ENCODE peak calls at places on chromosomes 7 and 10, in eight cellular contexts. J is brain microvascular endothelial cell, G is HL-60, P is right cardiac atrium, A is heart left ventricle, O is breast epithelium, C is foreskin fibroblast, Z is kidney epithelial cell. U is an unnamed sample.

GRCh38 chr10:46547881-46548780 is 8.3 kb downstream of the GPRIN2 start:
- DNase-seq in J (no peak), G (no peak), P (no peak), A (peak), O (no peak), C (no peak), Z (no peak), U (no peak)

GRCh38 chr10:114374141-114374791 is 30.0 kb downstream of the AFAP1L2 start:
- DNase-seq in J (peak), G (no peak), P (peak), A (peak), O (no peak), C (no peak), Z (no peak), U (no peak)

GRCh38 chr10:96947036-96947435 is 114.9 kb downstream of the LCOR start:
- DNase-seq in J (no peak), G (no peak), P (no peak), A (no peak), O (no peak), C (no peak), Z (no peak), U (no peak)

GRCh38 chr7:94698275-94698674 is 42.3 kb upstream of the SGCE start:
- DNase-seq in J (peak), G (no peak), P (no peak), A (no peak), O (no peak), C (peak), Z (peak), U (peak)

GRCh38 chr7:76328390-76328789 is 25.9 kb downstream of the HSPB1 start:
- DNase-seq in J (no peak), G (no peak), P (no peak), A (no peak), O (no peak), C (no peak), Z (no peak), U (no peak)

GRCh38 chr10:1240341-1240775 is 184.2 kb downstream of the WDR37 start:
- DNase-seq in J (no peak), G (no peak), P (no peak), A (no peak), O (no peak), C (no peak), Z (no peak), U (no peak)

GRCh38 chr10:44862917-44863316 is 48.2 kb upstream of the TMEM72 start:
- DNase-seq in J (no peak), G (no peak), P (no peak), A (no peak), O (no peak), C (no peak), Z (no peak), U (no peak)

GRCh38 chr10:31034041-31034918 is 2.6 kb upstream of the ZNF438 start:
- DNase-seq in J (peak), G (peak), P (no peak), A (no peak), O (no peak), C (peak), Z (peak), U (peak)

GRCh38 chr7:157027568-157028527 is 17.4 kb upstream of the MNX1 start:
- DNase-seq in J (no peak), G (no peak), P (no peak), A (no peak), O (no peak), C (no peak), Z (no peak), U (no peak)

GRCh38 chr7:100483101-100483727 is 513 bp upstream of the NYAP1 start:
- DNase-seq in J (peak), G (no peak), P (peak), A (peak), O (peak), C (peak), Z (no peak), U (no peak)

GRCh38 chr7:118152149-118152548 is 31.8 kb upstream of the LSM8 start:
- DNase-seq in J (no peak), G (no peak), P (no peak), A (no peak), O (no peak), C (no peak), Z (no peak), U (no peak)

GRCh38 chr10:66176772-66177171 is 749.1 kb upstream of the LRRTM3 start:
- DNase-seq in J (peak), G (no peak), P (no peak), A (no peak), O (no peak), C (no peak), Z (no peak), U (peak)

GRCh38 chr7:37952240-37952639 is 31.8 kb downstream of the EPDR1 start:
- DNase-seq in J (no peak), G (peak), P (no peak), A (no peak), O (no peak), C (no peak), Z (no peak), U (no peak)

GRCh38 chr7:30163231-30163894 is 28.6 kb downstream of the MTURN start:
- DNase-seq in J (peak), G (peak), P (peak), A (no peak), O (no peak), C (no peak), Z (no peak), U (no peak)

GRCh38 chr7:30423793-30424505 is 54.6 kb downstream of the NOD1 start:
- DNase-seq in J (no peak), G (no peak), P (no peak), A (no peak), O (no peak), C (no peak), Z (no peak), U (no peak)

GRCh38 chr10:63689768-63690167 is 168.6 kb downstream of the REEP3 start:
- DNase-seq in J (no peak), G (no peak), P (no peak), A (no peak), O (no peak), C (no peak), Z (no peak), U (no peak)

DNA sequence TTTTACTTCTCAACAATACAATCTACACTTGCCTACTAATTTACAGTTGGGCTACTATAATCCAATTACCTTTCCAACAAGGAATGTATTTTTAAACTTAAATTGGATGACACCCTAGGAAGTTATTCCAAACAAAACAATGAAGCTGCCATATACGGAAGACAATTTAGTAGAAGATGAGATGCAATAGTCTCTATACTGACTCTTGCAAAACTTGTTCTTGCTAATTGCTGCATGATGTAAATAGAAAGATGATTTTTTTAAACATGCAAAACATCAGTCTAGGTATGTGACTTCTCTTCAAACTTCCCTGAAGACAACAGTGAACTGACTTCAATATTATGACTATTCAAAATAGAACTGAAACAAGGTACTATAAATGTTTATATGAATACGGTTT is 17.6 kb downstream of the NT5C3A start:
- DNase-seq in J (no peak), G (no peak), P (no peak), A (no peak), O (no peak), C (no peak), Z (no peak), U (no peak)
- H3K4me3 ChIP-seq in J (no peak), G (no peak), P (no peak), A (no peak), O (no peak), C (no peak), Z (no peak), U (no peak)

GRCh38 chr10:34918896-34919295 is 103.8 kb upstream of the PARD3 start:
- DNase-seq in J (no peak), G (no peak), P (no peak), A (no peak), O (no peak), C (no peak), Z (no peak), U (no peak)
- H3K4me3 ChIP-seq in J (no peak), G (no peak), P (no peak), A (no peak), O (no peak), C (no peak), Z (no peak), U (no peak)

GRCh38 chr7:83362786-83363185 is 200.1 kb upstream of the PCLO start:
- DNase-seq in J (peak), G (no peak), P (no peak), A (no peak), O (no peak), C (no peak), Z (no peak), U (no peak)

GRCh38 chr7:83355143-83355542 is 192.5 kb upstream of the PCLO start:
- DNase-seq in J (no peak), G (no peak), P (no peak), A (no peak), O (no peak), C (no peak), Z (no peak), U (peak)

DNA sequence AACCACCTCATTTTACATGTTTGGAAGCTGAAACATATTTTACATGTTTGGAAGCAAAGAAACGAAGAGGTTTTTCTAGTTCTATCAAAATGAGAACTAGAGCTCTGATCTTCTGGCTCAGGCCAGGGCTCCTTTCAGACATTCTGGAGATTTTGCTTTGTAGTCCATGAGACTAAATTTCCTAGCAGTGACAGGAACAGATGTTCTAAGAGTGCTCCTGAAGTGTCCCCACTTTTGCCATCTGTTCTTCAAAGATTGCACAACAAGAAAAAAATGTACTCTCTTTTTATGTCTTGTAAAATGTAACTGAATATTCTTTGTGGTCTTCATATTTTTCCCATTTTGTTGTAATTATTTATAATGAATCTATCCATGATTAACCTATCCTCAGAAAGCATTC is 196.4 kb upstream of the PCLO start:
- DNase-seq in J (no peak), G (no peak), P (no peak), A (no peak), O (no peak), C (no peak), Z (no peak), U (no peak)
- H3K4me3 ChIP-seq in J (no peak), G (no peak), P (no peak), A (no peak), O (no peak), C (no peak), Z (no peak), U (no peak)

DNA sequence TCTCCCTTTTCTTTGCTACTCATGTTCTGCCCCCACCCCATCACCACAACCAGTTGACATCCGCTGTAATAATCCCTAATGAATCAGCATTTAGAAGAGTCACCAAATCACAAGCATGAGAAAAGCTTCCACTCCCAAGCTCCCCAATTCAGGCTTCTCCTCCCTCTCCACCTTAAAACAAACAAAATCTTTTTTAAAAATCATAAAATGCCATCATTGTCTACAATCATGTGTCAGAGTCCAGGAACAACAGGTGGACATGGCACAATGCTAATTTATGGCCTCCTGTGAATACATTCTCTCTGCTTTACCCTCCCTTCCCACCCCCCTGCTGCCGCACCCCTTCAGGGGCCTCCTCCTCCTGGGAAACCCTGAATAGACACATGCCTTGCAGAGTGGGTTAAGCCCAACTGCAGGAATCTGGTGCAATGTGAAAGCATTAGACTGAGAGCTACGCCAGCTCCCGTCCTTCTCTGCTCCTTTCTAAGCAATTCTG is 3.7 kb downstream of the LRRC4 start:
- DNase-seq in J (no peak), G (no peak), P (no peak), A (no peak), O (no peak), C (no peak), Z (no peak), U (no peak)
- H3K4me3 ChIP-seq in J (no peak), G (no peak), P (peak), A (no peak), O (no peak), C (no peak), Z (no peak), U (no peak)

GRCh38 chr7:4072161-4072925 is 609.8 kb upstream of the FOXK1 start:
- DNase-seq in J (no peak), G (no peak), P (no peak), A (no peak), O (no peak), C (no peak), Z (no peak), U (no peak)
- H3K4me3 ChIP-seq in J (no peak), G (no peak), P (no peak), A (no peak), O (no peak), C (no peak), Z (no peak), U (no peak)

DNA sequence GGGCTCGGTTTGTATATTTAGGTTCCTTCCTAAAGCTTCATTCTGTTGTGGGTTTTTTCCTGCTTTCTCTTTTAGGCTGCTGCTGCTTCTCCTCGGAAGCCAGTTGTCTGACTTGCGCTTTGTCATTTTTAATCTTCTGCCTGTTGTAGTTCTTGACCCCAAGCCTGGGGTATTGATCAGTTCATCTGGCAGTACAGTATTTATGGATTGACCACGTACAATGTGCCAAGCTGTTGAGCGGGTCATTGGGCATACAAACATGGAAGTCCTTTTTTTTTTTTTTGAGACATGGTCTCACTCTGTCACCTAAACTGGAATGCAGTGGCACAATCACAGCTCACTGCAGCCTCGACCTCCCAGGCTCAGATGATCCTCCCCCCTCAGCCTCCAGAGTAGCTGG is 4.3 kb downstream of the PROSER2 start:
- DNase-seq in J (no peak), G (no peak), P (no peak), A (no peak), O (no peak), C (no peak), Z (no peak), U (no peak)
- H3K4me3 ChIP-seq in J (no peak), G (no peak), P (no peak), A (no peak), O (no peak), C (no peak), Z (no peak), U (no peak)

GRCh38 chr10:110865804-110866482 is 5.8 kb upstream of the PDCD4 start:
- DNase-seq in J (no peak), G (no peak), P (no peak), A (no peak), O (no peak), C (no peak), Z (no peak), U (no peak)

GRCh38 chr10:110863956-110864355 is 7.8 kb upstream of the PDCD4 start:
- DNase-seq in J (no peak), G (no peak), P (no peak), A (no peak), O (no peak), C (no peak), Z (no peak), U (no peak)

GRCh38 chr10:110864662-110865140 is 7.0 kb upstream of the PDCD4 start:
- DNase-seq in J (no peak), G (no peak), P (no peak), A (no peak), O (no peak), C (no peak), Z (no peak), U (no peak)

GRCh38 chr10:110863361-110863760 is 8.4 kb upstream of the PDCD4 start:
- DNase-seq in J (no peak), G (no peak), P (no peak), A (no peak), O (no peak), C (no peak), Z (no peak), U (no peak)

GRCh38 chr10:110865184-110865803 is 6.4 kb upstream of the PDCD4 start:
- DNase-seq in J (no peak), G (no peak), P (no peak), A (no peak), O (no peak), C (peak), Z (no peak), U (peak)
- H3K4me3 ChIP-seq in J (no peak), G (no peak), P (no peak), A (no peak), O (peak), C (no peak), Z (no peak), U (no peak)

DNA sequence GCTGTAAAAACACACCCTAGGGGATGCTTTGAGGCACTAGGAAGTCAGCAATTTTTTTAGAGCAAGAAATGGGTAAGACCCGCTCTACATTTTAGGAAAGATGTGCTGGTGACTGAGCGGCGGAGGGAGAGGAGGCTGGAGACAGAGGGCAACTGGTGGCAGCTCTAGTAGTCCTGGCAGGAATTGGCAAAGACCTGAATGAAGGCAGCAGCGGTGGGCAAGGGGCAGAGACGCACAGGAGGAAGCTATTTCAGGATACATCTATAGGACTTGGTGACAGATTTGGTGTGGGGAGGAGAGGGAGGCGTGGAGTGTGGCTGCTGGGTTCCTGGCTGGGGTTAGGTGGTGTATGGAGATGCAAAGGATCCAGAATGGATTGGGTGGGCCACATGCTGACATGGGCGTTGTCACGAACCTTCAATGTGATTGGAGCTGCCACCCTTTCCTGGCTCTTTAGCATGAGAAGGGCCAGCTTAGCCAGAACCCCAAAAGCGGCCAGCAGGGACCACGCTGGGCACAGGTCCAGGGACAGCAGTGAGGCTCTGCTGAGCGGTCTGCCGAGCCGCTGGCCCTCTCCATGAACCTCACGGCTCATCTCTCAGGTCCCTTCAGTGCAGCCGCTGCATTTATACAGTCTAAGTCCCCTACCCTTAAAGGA is 10.2 kb upstream of the ADCY1 start:
- DNase-seq in J (no peak), G (no peak), P (peak), A (peak), O (no peak), C (no peak), Z (no peak), U (no peak)
- H3K4me3 ChIP-seq in J (no peak), G (no peak), P (peak), A (peak), O (no peak), C (no peak), Z (no peak), U (no peak)

DNA sequence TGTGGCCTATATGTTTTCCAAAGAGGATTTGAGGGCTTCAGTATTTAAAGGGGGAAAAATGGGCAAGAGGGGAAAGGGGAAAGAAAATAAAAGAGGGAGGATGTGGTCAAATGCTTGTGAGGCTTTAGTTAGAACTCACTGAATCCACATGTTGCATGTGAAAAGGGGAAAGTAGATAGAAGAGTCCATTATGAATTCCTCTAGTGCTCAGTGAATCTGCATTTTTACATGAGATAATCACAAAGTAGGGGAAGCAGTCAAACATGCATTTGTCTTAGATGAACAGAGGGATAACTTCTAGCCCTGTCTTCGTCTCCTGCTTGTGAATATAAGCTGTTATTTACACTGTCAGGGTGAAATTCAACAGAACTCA is 24.6 kb upstream of the AKAP9 start:
- DNase-seq in J (no peak), G (no peak), P (no peak), A (no peak), O (no peak), C (no peak), Z (no peak), U (no peak)
- H3K4me3 ChIP-seq in J (no peak), G (no peak), P (no peak), A (no peak), O (no peak), C (no peak), Z (no peak), U (no peak)

U was measured in skeletal muscle cell.